ENCODE peak calls at places on chromosomes 13 and 19, in five cellular contexts. H, M, P, Z and R are unnamed samples.

GRCh38 chr19:51116736-51117135 is 8.0 kb upstream of the SIGLEC9 start:
- DNase-seq in Z (no peak), P (no peak), M (no peak), H (no peak), R (no peak)

GRCh38 chr13:71290963-71291937 is 575.8 kb downstream of the DACH1 start:
- DNase-seq in M (no peak), P (peak), Z (no peak), H (peak), R (peak)

GRCh38 chr13:101455863-101456262 is 3.4 kb downstream of the ITGBL1 start:
- DNase-seq in H (no peak), P (peak), M (no peak), Z (peak), R (no peak)

GRCh38 chr13:79604752-79605151 is 123.8 kb downstream of the NDFIP2 start:
- DNase-seq in Z (no peak), H (no peak), M (no peak), P (no peak), R (no peak)

GRCh38 chr13:41365636-41366035 is 54.6 kb downstream of the NAA16 start:
- DNase-seq in Z (peak), M (no peak), H (no peak), P (no peak), R (no peak)

GRCh38 chr13:77860621-77861020 is 58.0 kb downstream of the EDNRB start:
- DNase-seq in M (no peak), Z (no peak), P (peak), H (no peak), R (no peak)

GRCh38 chr19:5001547-5002131 is 32.7 kb downstream of the KDM4B start:
- DNase-seq in P (peak), H (no peak), M (peak), Z (peak), R (no peak)

GRCh38 chr13:110841846-110842245 is 73.0 kb downstream of the ANKRD10 start:
- DNase-seq in M (no peak), Z (no peak), P (peak), H (no peak), R (no peak)

GRCh38 chr19:41895745-41896580 is 13.0 kb downstream of the ARHGEF1 start:
- DNase-seq in H (no peak), M (no peak), Z (no peak), P (no peak), R (no peak)